ENCODE peak calls at places on chromosome 18, in five cellular contexts. D is spleen, B is tibial nerve, U is PC-9, O is body of pancreas. X is an unnamed sample.

GRCh38 chr18:25056456-25056855 is 295.5 kb downstream of the ZNF521 start:
- DNase-seq in D (no peak), O (no peak), B (no peak), U (no peak), X (no peak)

GRCh38 chr18:55416791-55417190 is 171.2 kb downstream of the TCF4 start:
- DNase-seq in O (no peak), D (no peak), B (no peak), U (no peak), X (no peak)

GRCh38 chr18:28267878-28268625 is 91.1 kb upstream of the CDH2 start:
- DNase-seq in U (no peak), D (no peak), B (no peak), O (no peak), X (no peak)

GRCh38 chr18:37253424-37254255 is 312.0 kb downstream of the CELF4 start:
- DNase-seq in U (peak), B (no peak), D (peak), O (peak), X (no peak)

GRCh38 chr18:54357082-54357659 is 487 bp downstream of the STARD6 start:
- DNase-seq in D (no peak), O (no peak), B (no peak), U (no peak), X (no peak)

GRCh38 chr18:26051845-26052244 is 38.6 kb downstream of the SS18 start:
- DNase-seq in U (no peak), B (no peak), D (no peak), O (no peak), X (no peak)

GRCh38 chr18:2627821-2628276 is 27.7 kb upstream of the SMCHD1 start:
- DNase-seq in O (no peak), D (no peak), B (no peak), U (no peak), X (no peak)

GRCh38 chr18:55778731-55779460 is 190.9 kb upstream of the TCF4 start:
- DNase-seq in U (no peak), D (no peak), O (no peak), B (no peak), X (peak)

GRCh38 chr18:68714356-68714706 is 577 bp downstream of the TMX3 start:
- DNase-seq in B (no peak), O (no peak), U (no peak), D (no peak), X (no peak)

GRCh38 chr18:33369711-33370449 is 70.6 kb downstream of the CCDC178 start:
- DNase-seq in D (no peak), U (no peak), B (no peak), O (no peak), X (no peak)

GRCh38 chr18:40607741-40608140 is 1347.3 kb upstream of the PIK3C3 start:
- DNase-seq in O (no peak), U (no peak), D (no peak), B (no peak), X (no peak)

GRCh38 chr18:63155169-63155852 is 164.3 kb downstream of the BCL2 start:
- DNase-seq in B (no peak), O (peak), D (peak), U (peak), X (no peak)

GRCh38 chr18:8559612-8560011 is 49.6 kb upstream of the RAB12 start:
- DNase-seq in D (no peak), O (no peak), U (no peak), B (no peak), X (no peak)

GRCh38 chr18:50453014-50453680 is 78.3 kb downstream of the SKA1 start:
- DNase-seq in O (no peak), B (no peak), D (no peak), U (no peak), X (no peak)

GRCh38 chr18:54766631-54767030 is 61.6 kb upstream of the RAB27B start:
- DNase-seq in O (no peak), D (no peak), B (no peak), U (no peak), X (no peak)

GRCh38 chr18:51390695-51391094 is 193.2 kb upstream of the MEX3C start:
- DNase-seq in O (no peak), B (no peak), D (no peak), U (no peak), X (no peak)

GRCh38 chr18:60411715-60412114 is 39.1 kb upstream of the MC4R start:
- DNase-seq in U (no peak), B (no peak), D (no peak), O (no peak), X (no peak)

GRCh38 chr18:76450912-76451421 is 44.1 kb downstream of the ZNF516 start:
- DNase-seq in D (peak), B (no peak), U (no peak), O (no peak), X (no peak)

GRCh38 chr18:59846814-59847490 is 52.8 kb upstream of the PMAIP1 start:
- DNase-seq in U (peak), D (no peak), O (no peak), B (no peak), X (no peak)

GRCh38 chr18:79525556-79526467 is 130.1 kb downstream of the NFATC1 start:
- DNase-seq in O (no peak), B (peak), U (no peak), D (peak), X (peak)

GRCh38 chr18:80022613-80023012 is 11.6 kb upstream of the RBFA start:
- DNase-seq in O (no peak), B (no peak), U (no peak), D (no peak), X (no peak)

GRCh38 chr18:74840492-74841167 is 243.0 kb downstream of the ZNF407 start:
- DNase-seq in U (no peak), O (no peak), D (peak), B (no peak), X (no peak)

GRCh38 chr18:76662621-76663020 is 159.7 kb upstream of the ZNF236 start:
- DNase-seq in U (no peak), O (no peak), B (no peak), D (no peak), X (no peak)

GRCh38 chr18:79510731-79511141 is 115.0 kb downstream of the NFATC1 start:
- DNase-seq in O (peak), D (peak), U (no peak), B (peak), X (no peak)

GRCh38 chr18:23735021-23735464 is 45.8 kb downstream of the LAMA3 start:
- DNase-seq in O (no peak), B (no peak), U (no peak), D (no peak), X (no peak)

GRCh38 chr18:61975526-61976326 is 82.9 kb upstream of the RNF152 start:
- DNase-seq in D (no peak), U (no peak), B (no peak), O (no peak), X (no peak)

GRCh38 chr18:22817844-22818243 is 115.3 kb upstream of the RBBP8 start:
- DNase-seq in B (no peak), U (no peak), O (no peak), D (no peak), X (no peak)

GRCh38 chr18:7566244-7566586 is 901 bp upstream of the PTPRM start:
- DNase-seq in U (no peak), B (no peak), D (no peak), O (no peak), X (no peak)

GRCh38 chr18:72555101-72555500 is 11.0 kb upstream of the CBLN2 start:
- DNase-seq in B (no peak), D (no peak), U (no peak), O (no peak), X (no peak)

GRCh38 chr18:73942081-73942625 is 205.5 kb downstream of the FBXO15 start:
- DNase-seq in B (no peak), U (no peak), O (no peak), D (no peak), X (no peak)

GRCh38 chr18:3794537-3795348 is 344.8 kb downstream of the TGIF1 start:
- DNase-seq in D (no peak), O (no peak), U (peak), B (no peak), X (peak)

GRCh38 chr18:44509048-44509447 is 171.6 kb upstream of the SETBP1 start:
- DNase-seq in B (no peak), O (no peak), U (no peak), D (no peak), X (no peak)

GRCh38 chr18:9619545-9619944 is 5.2 kb upstream of the PPP4R1 start:
- DNase-seq in B (no peak), O (no peak), D (no peak), U (no peak), X (no peak)

GRCh38 chr18:36688020-36688965 is 140.5 kb downstream of the TPGS2 start:
- DNase-seq in B (peak), D (no peak), U (peak), O (peak), X (no peak)

GRCh38 chr18:79962835-79963657 is 1.4 kb upstream of the HSBP1L1 start:
- DNase-seq in D (no peak), B (no peak), O (no peak), U (no peak), X (no peak)

DNA sequence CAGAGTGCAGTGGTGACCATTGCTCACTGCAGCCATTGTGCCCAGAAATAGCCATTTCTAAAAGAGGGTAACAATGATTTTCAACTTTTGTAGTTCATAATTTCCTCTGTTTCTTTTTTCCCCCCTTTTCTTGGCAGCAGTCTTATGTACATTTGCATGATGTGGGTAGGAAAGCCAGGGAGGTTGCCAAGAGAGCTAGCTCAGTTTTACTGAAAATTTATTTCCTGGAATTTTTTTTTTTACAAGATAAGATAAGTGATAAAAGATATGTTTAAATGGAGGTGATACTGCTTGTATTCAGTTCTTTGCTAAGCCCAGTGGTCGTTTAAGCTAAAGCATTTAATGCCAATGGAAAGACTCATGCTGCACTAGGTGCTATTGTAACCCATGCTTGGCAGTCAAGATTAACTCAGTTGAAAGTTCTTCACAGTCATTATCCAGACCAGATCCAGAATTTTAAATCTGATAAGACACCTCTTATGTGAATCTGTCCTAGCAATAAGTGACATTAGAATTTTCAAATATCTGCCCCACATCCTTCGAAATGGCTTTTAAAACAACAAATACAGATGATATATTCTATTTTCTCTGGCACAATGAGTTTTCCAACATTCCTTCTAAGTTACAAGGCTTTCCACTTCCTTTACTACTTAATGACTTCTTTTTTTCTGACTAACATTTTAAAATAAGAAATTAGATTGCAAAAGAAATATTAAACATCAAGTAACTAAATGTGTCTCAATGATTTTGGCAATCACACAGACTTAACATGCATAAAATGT is 4.4 kb upstream of the ATP8B1 start:
- DNase-seq in B (no peak), D (no peak), O (no peak), U (no peak), X (no peak)
- H3K27ac ChIP-seq in B (no peak), D (peak), O (peak), U (peak), X (peak)

GRCh38 chr18:13372405-13372995 is 153.9 kb downstream of the LDLRAD4 start:
- DNase-seq in O (no peak), U (no peak), B (no peak), D (no peak), X (no peak)
- H3K27ac ChIP-seq in O (no peak), U (no peak), B (no peak), D (no peak), X (no peak)

GRCh38 chr18:58051765-58052460 is 7.9 kb downstream of the NEDD4L start:
- DNase-seq in U (no peak), D (no peak), O (no peak), B (no peak), X (no peak)
- H3K27ac ChIP-seq in U (peak), D (no peak), O (peak), B (no peak), X (no peak)

GRCh38 chr18:21192308-21192624 is 49.8 kb upstream of the GREB1L start:
- DNase-seq in B (no peak), D (no peak), U (no peak), O (no peak), X (no peak)

GRCh38 chr18:21187886-21188285 is 54.1 kb upstream of the GREB1L start:
- DNase-seq in U (no peak), O (no peak), B (no peak), D (no peak), X (no peak)

GRCh38 chr18:21196426-21196825 is 45.6 kb upstream of the GREB1L start:
- DNase-seq in B (no peak), D (no peak), U (no peak), O (no peak), X (no peak)

GRCh38 chr18:21194871-21195771 is 46.9 kb upstream of the GREB1L start:
- DNase-seq in B (no peak), U (no peak), D (no peak), O (no peak), X (peak)

DNA sequence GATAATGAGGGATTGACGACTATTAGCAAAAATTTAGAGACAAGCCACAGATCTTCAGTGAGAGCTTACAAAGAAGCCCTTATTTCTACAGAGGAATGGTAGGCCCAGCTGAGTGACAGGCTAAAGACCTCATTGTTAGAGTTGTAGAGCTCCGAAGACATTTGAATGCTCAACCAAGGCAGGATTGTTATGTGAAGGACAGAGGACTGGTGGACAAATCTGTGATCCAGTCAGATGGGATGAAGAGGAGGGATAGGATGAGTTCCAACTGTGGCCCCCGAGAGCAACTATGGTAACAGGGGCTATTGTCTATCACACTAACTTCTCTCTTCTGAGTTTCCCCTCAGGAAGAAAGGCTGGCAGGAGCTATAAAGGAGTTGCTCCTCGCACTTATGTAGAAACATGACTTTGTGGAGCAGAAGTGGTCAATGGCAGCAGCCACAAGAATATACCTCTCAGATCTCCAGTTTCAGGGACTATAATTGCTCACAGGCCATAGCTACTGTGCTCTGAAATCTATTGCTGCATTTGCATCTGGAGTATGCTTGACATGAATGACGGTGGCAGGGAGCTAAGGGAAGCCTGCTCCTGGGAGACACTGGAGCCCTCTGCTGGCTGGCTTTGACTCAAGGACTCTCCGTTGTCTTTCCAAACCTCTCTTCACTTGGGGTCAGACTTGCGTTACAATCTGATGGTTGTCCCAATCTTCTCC is 50.3 kb upstream of the GREB1L start:
- DNase-seq in D (no peak), U (peak), B (no peak), O (no peak), X (no peak)
- H3K27ac ChIP-seq in D (no peak), U (no peak), B (no peak), O (no peak), X (no peak)

GRCh38 chr18:49024808-49025361 is 74.1 kb upstream of the SMAD7 start:
- DNase-seq in U (no peak), D (peak), B (no peak), O (no peak), X (no peak)
- H3K27ac ChIP-seq in U (no peak), D (no peak), B (no peak), O (no peak), X (no peak)

DNA sequence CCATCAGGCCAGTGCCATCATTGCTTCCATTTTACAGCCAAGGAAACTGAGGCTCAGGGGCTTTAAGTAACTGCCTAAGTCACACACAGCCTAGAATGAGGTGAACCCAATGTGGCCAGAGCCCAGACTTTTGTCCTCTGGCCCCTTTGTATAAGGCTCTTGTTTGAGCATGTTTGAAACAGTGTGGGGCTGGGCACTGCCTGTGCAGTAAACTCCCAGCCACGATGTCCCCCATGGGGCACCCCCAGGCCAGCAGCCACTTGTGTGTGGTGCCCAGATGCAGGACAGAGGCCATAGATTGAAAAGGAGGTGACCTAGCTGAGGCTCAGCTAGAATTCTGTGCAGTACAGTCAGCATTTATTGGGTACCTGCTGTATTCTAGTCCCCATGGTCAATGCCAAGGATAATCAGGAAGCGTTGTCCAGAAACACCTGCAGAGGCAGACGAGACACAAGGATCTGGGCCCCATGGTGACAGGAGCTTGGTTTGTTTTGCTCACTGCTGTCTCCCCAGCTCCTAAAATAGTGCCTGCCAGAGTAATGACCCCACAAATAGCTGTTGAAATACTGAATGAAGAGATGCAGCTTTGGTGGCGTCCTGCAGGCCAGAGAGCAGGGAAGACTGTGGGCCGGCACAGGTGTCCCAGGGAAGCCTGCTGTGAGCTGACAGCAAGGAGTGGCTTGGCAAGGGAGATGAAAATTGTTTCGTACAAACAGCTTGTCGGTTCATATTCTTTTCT is 160.7 kb downstream of the LDLRAD4 start:
- DNase-seq in B (no peak), U (no peak), O (no peak), D (no peak), X (no peak)
- H3K27ac ChIP-seq in B (no peak), U (no peak), O (no peak), D (peak), X (no peak)

GRCh38 chr18:48548921-48549320 is 10.1 kb downstream of the CTIF start:
- DNase-seq in O (no peak), B (no peak), D (no peak), U (no peak), X (no peak)

GRCh38 chr18:48552130-48552529 is 13.3 kb downstream of the CTIF start:
- DNase-seq in U (no peak), B (no peak), O (no peak), D (no peak), X (no peak)

GRCh38 chr18:48551100-48551499 is 12.3 kb downstream of the CTIF start:
- DNase-seq in O (no peak), U (no peak), B (no peak), D (no peak), X (no peak)

GRCh38 chr18:48548404-48548771 is 9.6 kb downstream of the CTIF start:
- DNase-seq in B (no peak), O (no peak), U (no peak), D (no peak), X (no peak)

GRCh38 chr18:48550101-48550729 is 11.4 kb downstream of the CTIF start:
- DNase-seq in U (no peak), D (no peak), B (no peak), O (no peak), X (no peak)
- H3K27ac ChIP-seq in U (no peak), D (no peak), B (no peak), O (no peak), X (no peak)

DNA sequence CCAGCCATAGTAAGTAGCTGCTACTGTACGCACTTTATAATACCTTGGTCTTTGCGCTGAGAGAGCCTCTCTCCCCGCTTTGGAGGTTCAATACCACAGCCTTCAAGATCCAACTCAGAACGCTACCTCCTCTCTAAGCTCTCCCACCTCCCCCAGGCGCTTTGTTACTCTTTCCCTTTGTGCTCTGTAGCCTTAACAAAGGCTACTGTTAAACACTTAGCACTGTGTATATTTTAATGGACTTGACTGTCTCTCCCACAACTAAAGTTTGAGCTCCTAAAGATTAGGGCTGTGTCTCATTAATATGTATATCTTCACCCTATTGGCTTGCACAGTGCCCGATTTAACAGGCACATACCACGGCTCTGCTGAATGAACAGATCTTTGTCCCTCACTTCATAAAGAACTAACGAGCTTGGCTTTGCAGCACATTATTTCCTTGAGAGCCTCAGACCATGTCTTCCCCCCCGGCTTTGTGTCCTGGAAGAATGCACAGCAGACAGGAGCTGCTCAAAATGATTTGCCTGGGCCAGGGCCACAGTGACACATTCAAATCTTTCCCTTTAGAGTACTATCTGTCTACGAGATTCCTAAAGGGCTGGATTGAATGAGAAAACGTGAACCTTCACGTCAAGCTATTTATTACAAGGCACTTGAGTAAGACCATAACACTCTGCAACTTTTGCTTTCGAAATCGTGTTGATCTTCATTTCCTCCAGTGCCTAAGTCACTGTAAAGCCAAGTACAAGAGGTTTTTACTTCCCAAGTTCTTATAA is 22.1 kb downstream of the ABHD3 start:
- DNase-seq in D (no peak), B (no peak), O (no peak), U (no peak), X (no peak)
- H3K27ac ChIP-seq in D (peak), B (peak), O (peak), U (no peak), X (no peak)

X was measured in keratinocyte.